ENCODE peak calls at places on chromosomes 13 and 19, in nine cellular contexts. P is bronchial epithelial cell, W is breast epithelium, V is lung, J is GM23338, L is fibroblast of mammary gland, F is ovary, B is heart right ventricle, S is NB4. G is an unnamed sample.

GRCh38 chr19:33796164-33797100 is at the start of gene KCTD15:
- DNase-seq in P (no peak), W (no peak), V (no peak), J (peak; percentile 64), L (no peak), F (peak; percentile 58), B (no peak), S (peak; percentile 64), G (no peak)

GRCh38 chr19:5536337-5536894 is 31.3 kb downstream of the TINCR start:
- DNase-seq in P (peak; percentile 25), W (no peak), V (no peak), J (peak; percentile 97), L (peak; percentile 14), F (peak; percentile 24), B (peak; percentile 76), S (no peak), G (no peak)

GRCh38 chr19:21101511-21102242 is 19.7 kb downstream of the ZNF714 start:
- DNase-seq in P (no peak), W (no peak), V (no peak), J (no peak), L (no peak), F (no peak), B (no peak), S (no peak), G (no peak)

GRCh38 chr13:26697069-26697955 is 63.3 kb downstream of the GPR12 start:
- DNase-seq in P (no peak), W (no peak), V (no peak), J (no peak), L (no peak), F (no peak), B (no peak), S (no peak), G (peak; percentile 64)

GRCh38 chr13:98960331-98961203 is 17.3 kb downstream of the DOCK9 start:
- DNase-seq in P (no peak), W (no peak), V (no peak), J (no peak), L (no peak), F (no peak), B (no peak), S (no peak), G (no peak)

GRCh38 chr19:8149261-8150094 is at the start of gene FBN3:
- DNase-seq in P (no peak), W (no peak), V (no peak), J (peak; percentile 79), L (no peak), F (no peak), B (no peak), S (no peak), G (no peak)

GRCh38 chr13:23868521-23868920 is 20.7 kb downstream of the MIPEP start:
- DNase-seq in P (peak; percentile 98), W (no peak), V (no peak), J (no peak), L (peak; percentile 91), F (no peak), B (no peak), S (no peak), G (no peak)

GRCh38 chr19:38685666-38686529 is 38.4 kb downstream of the ACTN4 start:
- DNase-seq in P (peak; percentile 50), W (no peak), V (no peak), J (peak; percentile 80), L (peak; percentile 67), F (no peak), B (no peak), S (no peak), G (no peak)

GRCh38 chr13:76707360-76707759 is 178.8 kb downstream of the KCTD12 start:
- DNase-seq in P (peak; percentile 15), W (no peak), V (no peak), J (no peak), L (peak; percentile 72), F (no peak), B (no peak), S (no peak), G (no peak)

GRCh38 chr13:30824651-30825050 is 81.4 kb upstream of the MEDAG start:
- DNase-seq in P (no peak), W (no peak), V (no peak), J (no peak), L (no peak), F (no peak), B (no peak), S (no peak), G (no peak)

GRCh38 chr19:18488838-18489626 is 32.8 kb downstream of the ELL start:
- DNase-seq in P (no peak), W (no peak), V (no peak), J (peak; percentile 85), L (no peak), F (no peak), B (no peak), S (no peak), G (no peak)

GRCh38 chr13:19960673-19961015 is 2.1 kb downstream of the ZMYM2 start:
- DNase-seq in P (peak; percentile 11), W (no peak), V (no peak), J (no peak), L (no peak), F (no peak), B (no peak), S (peak; percentile 23), G (no peak)

GRCh38 chr19:18464646-18465045 is 26.7 kb upstream of the ISYNA1 start:
- DNase-seq in P (no peak), W (peak; percentile 77), V (peak; percentile 76), J (no peak), L (peak; percentile 92), F (peak; percentile 88), B (peak; percentile 88), S (no peak), G (peak; percentile 89)

GRCh38 chr19:4866595-4867424 is 657 bp downstream of the PLIN3 start:
- DNase-seq in P (no peak), W (peak; percentile 47), V (peak; percentile 63), J (peak; percentile 79), L (peak; percentile 52), F (peak; percentile 72), B (peak; percentile 42), S (peak; percentile 76), G (peak; percentile 82)

GRCh38 chr19:18062043-18062442 is 24.7 kb downstream of the IL12RB1 start:
- DNase-seq in P (no peak), W (no peak), V (no peak), J (peak; percentile 71), L (no peak), F (no peak), B (no peak), S (no peak), G (no peak)

DNA sequence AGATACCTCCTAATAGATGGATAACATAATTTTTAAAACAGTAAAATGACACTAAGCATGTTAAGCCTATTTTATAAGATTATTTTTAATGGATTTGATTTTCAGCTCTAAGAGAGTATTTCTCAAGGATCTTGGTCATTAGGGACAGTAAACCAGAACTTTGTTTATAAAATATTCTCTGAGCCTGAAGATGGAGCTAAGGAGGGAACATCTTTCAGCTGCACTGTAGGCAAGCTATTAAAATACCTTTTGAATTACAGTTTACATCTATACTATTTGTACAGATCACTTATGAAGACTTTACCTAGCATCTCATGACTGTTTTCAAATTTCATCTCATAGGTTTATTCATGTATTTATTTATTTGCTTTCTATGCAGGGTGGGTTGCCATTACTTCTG is 345.3 kb downstream of the MYO16 start:
- DNase-seq in P (no peak), W (no peak), V (no peak), J (no peak), L (no peak), F (no peak), B (no peak), S (no peak), G (no peak)
- TF ChIP-seq CTCF in P (no peak), W (no peak), V (no peak), J (no peak), L (no peak), F (no peak), B (no peak), S (no peak), G (no peak)

DNA sequence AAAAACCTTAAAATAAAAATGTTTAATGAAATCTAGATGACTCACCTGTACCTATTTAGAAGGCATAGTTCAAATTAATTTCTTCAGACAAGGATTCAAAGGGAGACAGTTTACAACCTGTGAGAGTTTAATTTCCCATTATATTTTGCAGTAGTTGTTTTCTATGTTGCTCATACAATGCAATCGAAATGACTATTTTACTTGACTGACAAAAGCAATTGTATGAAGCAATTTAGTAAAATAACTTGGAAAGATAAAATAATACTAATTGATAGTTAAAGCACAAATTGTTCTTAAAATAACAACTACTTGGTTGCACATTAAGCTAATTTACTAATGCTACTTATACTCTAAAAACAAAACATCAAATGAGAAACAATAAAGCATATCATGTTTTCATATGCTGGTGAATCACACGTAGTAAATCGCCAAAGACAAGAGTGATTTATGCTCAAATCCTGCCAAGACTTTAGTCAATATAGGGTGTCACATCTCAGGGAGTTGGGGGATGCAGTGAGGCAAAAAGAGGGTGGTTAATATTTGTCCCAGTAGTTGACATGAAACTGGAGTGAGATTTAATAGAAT is 6.4 kb downstream of the DACH1 start:
- DNase-seq in P (no peak), W (no peak), V (no peak), J (no peak), L (no peak), F (no peak), B (no peak), S (peak; percentile 16), G (no peak)
- H3K4me3 ChIP-seq in P (no peak overlapping the region), W (no peak overlapping the region), V (no peak overlapping the region), J (no peak overlapping the region), L (no peak overlapping the region), F (no peak overlapping the region), B (no peak overlapping the region), S (peak overlapping the region; percentile 72), G (no peak overlapping the region)

GRCh38 chr13:93004919-93005318 is 221.7 kb upstream of the GPC6 start:
- DNase-seq in P (peak; percentile 20), W (no peak), V (no peak), J (peak; percentile 59), L (peak; percentile 38), F (no peak), B (no peak), S (peak; percentile 29), G (no peak)
- TF ChIP-seq CTCF in P (peak; percentile 35), W (no peak), V (no peak), J (peak; percentile 79), L (peak; percentile 31), F (no peak), B (no peak), S (peak; percentile 29), G (no peak)

GRCh38 chr19:13846533-13847032 is 30.4 kb upstream of the NANOS3 start:
- DNase-seq in P (peak; percentile 85), W (peak; percentile 95), V (peak; percentile 87), J (peak; percentile 94), L (peak; percentile 74), F (peak; percentile 79), B (peak; percentile 92), S (peak; percentile 94), G (peak; percentile 96)
- H3K4me3 ChIP-seq in P (peak overlapping the region; percentile 50), W (peak overlapping the region; percentile 58), V (no peak overlapping the region), J (peak overlapping the region; percentile 93), L (no peak overlapping the region), F (peak overlapping the region; percentile 62), B (peak overlapping the region; percentile 42), S (no peak overlapping the region), G (peak overlapping the region; percentile 78)

DNA sequence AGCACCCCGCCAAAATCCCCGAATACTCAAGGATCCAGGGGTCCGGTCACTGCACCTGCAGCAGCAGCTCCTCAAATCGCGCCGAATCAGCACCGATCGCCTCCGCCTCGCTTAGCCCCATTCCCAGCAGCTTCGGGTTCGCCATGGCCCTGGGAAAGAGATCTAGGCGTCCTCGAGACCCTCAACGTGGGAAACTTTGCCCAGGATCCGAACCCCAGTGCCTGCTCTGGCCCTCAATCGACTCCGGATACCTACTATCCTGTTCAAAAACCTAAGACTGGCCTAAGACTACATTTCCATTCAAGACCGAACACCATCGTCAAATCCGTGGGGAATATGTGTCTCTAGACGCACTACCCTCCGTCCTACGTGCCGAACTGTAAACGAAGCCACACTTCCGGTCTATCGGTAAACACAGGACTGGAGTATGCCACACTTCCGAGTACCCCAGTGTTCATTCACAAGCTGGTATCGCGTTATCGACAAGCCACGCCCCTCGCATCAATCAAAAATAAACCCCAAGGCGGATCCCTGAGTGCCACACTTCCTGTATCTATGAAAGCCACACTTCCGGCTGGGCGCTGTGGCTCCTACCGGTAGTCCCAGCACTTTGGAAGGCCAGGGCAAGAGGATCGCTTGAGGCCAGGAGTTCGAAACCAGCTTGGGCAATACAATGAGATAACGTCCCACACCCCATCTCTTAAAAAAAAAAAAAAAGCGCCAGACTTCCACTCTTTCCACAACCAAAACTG is at the start of gene PIH1D1:
- DNase-seq in P (peak; percentile 98), W (peak; percentile 99), V (peak; percentile 98), J (peak; percentile 100), L (peak; percentile 99), F (peak; percentile 97), B (peak; percentile 99), S (peak; percentile 99), G (peak; percentile 97)
- TF ChIP-seq CTCF in P (peak; percentile 24), W (no peak), V (no peak), J (no peak), L (peak; percentile 9), F (no peak), B (peak; percentile 10), S (no peak), G (no peak)